ENCODE peak calls at places on chromosomes 6 and 20, in eight cellular contexts. K is A549; X is body of pancreas; H is heart right ventricle; J is CD8-positive, alpha-beta T cell; C is foreskin fibroblast; Z is GM13977; I is GM23338. D is an unnamed sample.
A peak's percentile ranks its signal among the peaks of the same experiment; 100 is the strongest.

GRCh38 chr6:154824076-154824475 is 90.9 kb downstream of the SCAF8 start:
- DNase-seq in I (no peak), C (no peak), X (no peak), K (no peak), H (no peak), Z (no peak), J (no peak), D (no peak)

GRCh38 chr20:47262365-47263013 is 94.0 kb downstream of the ZMYND8 start:
- DNase-seq in J (no peak), Z (peak; percentile 65), X (no peak), H (no peak), C (peak; percentile 50), I (no peak), K (no peak), D (peak; percentile 69)

GRCh38 chr6:87944541-87944954 is 103.1 kb upstream of the SPACA1 start:
- DNase-seq in I (peak; percentile 31), X (peak; percentile 67), H (peak; percentile 71), C (peak; percentile 57), J (no peak), K (peak; percentile 5), Z (no peak), D (no peak)

GRCh38 chr6:52253494-52253893 is 9.2 kb upstream of the IL17F start:
- DNase-seq in Z (no peak), J (no peak), X (no peak), C (peak; percentile 37), K (no peak), I (no peak), H (no peak), D (no peak)

GRCh38 chr20:32157611-32158010 is 48.1 kb downstream of the TM9SF4 start:
- DNase-seq in X (no peak), Z (no peak), K (no peak), H (no peak), J (no peak), I (no peak), C (no peak), D (no peak)

GRCh38 chr20:52064936-52065335 is 126.6 kb downstream of the ZFP64 start:
- DNase-seq in C (no peak), I (no peak), H (no peak), J (no peak), K (no peak), X (no peak), Z (no peak), D (no peak)

GRCh38 chr6:104483225-104483834 is 376.4 kb downstream of the HACE1 start:
- DNase-seq in K (no peak), H (no peak), I (peak; percentile 56), C (peak; percentile 9), X (no peak), Z (no peak), J (no peak), D (no peak)

GRCh38 chr6:92915466-92915865 is 503.9 kb downstream of the EPHA7 start:
- DNase-seq in H (no peak), C (no peak), I (no peak), Z (no peak), J (no peak), K (no peak), X (no peak), D (no peak)

GRCh38 chr6:161292650-161293281 is 18.9 kb upstream of the AGPAT4 start:
- DNase-seq in K (no peak), Z (no peak), X (no peak), J (no peak), I (no peak), C (no peak), H (no peak), D (no peak)

GRCh38 chr6:4289770-4290320 is 154.5 kb upstream of the ECI2 start:
- DNase-seq in J (no peak), X (no peak), I (no peak), Z (no peak), H (no peak), K (no peak), C (no peak), D (no peak)

GRCh38 chr6:11245406-11245990 is 13.0 kb upstream of the NEDD9 start:
- DNase-seq in H (no peak), Z (no peak), C (peak; percentile 47), K (no peak), X (no peak), J (no peak), I (no peak), D (no peak)

GRCh38 chr6:45566882-45567281 is 189.1 kb upstream of the SUPT3H start:
- DNase-seq in Z (no peak), H (no peak), C (peak; percentile 47), I (peak; percentile 53), K (no peak), X (no peak), J (no peak), D (no peak)

GRCh38 chr20:40686893-40687292 is 2.1 kb downstream of the MAFB start:
- DNase-seq in Z (no peak), X (no peak), J (no peak), K (no peak), C (no peak), H (no peak), I (no peak), D (no peak)

DNA sequence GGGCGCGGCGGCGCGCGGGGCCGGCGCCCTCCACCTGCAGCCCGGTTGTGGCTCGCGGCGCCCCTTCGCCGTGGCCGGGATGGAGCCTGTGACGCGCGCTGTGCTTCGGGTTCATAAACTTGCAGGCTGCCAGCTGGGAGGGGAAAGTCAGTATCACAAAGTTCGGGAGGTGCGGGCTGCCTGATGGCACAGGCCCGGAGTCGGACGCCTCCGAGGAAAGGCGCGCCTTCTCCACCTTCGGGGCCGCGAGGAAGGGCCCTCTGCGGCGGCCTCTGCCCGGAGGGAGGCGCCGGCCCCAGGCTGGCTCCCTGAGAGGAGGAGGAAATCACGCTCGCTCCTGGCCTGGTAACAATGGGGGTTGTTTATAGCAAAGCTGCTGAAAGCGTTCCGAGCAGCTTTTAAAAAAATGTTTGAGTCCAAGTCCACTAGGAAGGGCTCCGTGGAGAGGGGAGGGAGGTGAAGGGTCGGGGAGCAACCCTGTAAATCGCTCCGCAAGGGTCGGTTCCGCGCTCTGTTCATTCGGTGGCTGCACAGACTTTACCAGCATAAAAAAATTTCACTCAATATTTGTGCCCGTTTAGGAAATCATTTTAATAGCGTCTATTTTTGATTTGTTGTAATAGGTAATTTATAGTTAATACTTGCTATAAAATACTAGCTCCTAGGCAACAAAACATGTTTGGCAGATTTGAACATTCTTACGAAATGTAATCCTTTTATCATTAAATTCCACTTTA is 1.0 kb downstream of the AFDN start:
- DNase-seq in X (peak; percentile 70), K (no peak), C (peak; percentile 67), Z (peak; percentile 64), J (peak; percentile 54), H (peak; percentile 52), I (peak; percentile 74), D (peak; percentile 45)
- TF ChIP-seq CTCF in X (no peak), K (no peak), C (no peak), Z (no peak), J (no peak), H (peak; percentile 19), I (no peak), D (no peak)

DNA sequence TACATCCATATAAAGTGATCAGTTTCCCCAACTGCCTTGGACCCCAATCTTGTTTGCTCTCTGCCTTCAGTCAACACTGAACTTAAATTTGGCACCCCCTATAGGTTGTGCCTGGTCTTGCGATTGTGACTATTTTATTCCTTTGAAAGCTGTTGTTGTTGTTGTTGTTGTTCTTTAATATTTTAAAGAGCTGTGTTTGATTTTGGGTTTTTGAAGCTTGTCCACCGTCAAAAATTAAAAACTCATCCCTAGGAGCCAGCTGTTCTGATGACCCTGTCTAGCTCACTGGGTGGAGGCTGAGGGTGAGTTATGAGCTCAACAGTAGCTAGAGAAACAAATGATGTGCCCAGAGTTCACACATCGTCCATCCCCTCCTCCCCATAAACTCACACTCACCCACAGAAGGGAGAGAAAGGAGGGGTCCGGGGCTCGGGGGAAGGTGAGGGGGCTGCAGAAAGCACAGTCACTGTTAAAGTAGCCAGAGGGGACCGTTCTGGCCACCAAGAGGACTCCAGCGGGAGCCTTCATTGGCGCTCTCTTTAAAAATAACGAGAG is 4.0 kb downstream of the SIM1 start:
- DNase-seq in I (peak; percentile 81), Z (no peak), C (peak; percentile 80), H (no peak), J (no peak), X (no peak), K (peak; percentile 28), D (no peak)
- TF ChIP-seq CTCF in I (peak; percentile 96), Z (peak; percentile 21), C (peak; percentile 69), H (no peak), J (no peak), X (peak; percentile 44), K (peak; percentile 58), D (no peak)

GRCh38 chr6:142045380-142046270 is 87.1 kb upstream of the GJE1 start:
- DNase-seq in I (no peak), X (no peak), H (no peak), J (no peak), Z (no peak), C (peak; percentile 74), K (no peak), D (no peak)
- TF ChIP-seq CTCF in I (no peak), X (no peak), H (no peak), J (no peak), Z (no peak), C (peak; percentile 23), K (peak; percentile 48), D (no peak)

GRCh38 chr6:149043476-149044130 is 273.9 kb upstream of the TAB2 start:
- DNase-seq in X (no peak), H (no peak), J (no peak), I (peak; percentile 72), C (peak; percentile 45), Z (no peak), K (peak; percentile 22), D (no peak)
- TF ChIP-seq CTCF in X (peak; percentile 9), H (no peak), J (no peak), I (peak; percentile 61), C (peak; percentile 30), Z (peak; percentile 46), K (no peak), D (peak; percentile 31)

GRCh38 chr6:14310955-14311354 is 193.4 kb downstream of the CD83 start:
- DNase-seq in K (no peak), C (no peak), H (no peak), Z (no peak), I (no peak), X (peak; percentile 53), J (no peak), D (no peak)
- TF ChIP-seq CTCF in K (no peak), C (no peak), H (no peak), Z (no peak), I (no peak), X (no peak), J (no peak), D (no peak)

GRCh38 chr6:16466778-16467177 is 228.4 kb downstream of the GMPR start:
- DNase-seq in H (no peak), C (no peak), I (peak; percentile 18), K (no peak), X (no peak), Z (no peak), J (no peak), D (no peak)
- TF ChIP-seq CTCF in H (no peak), C (no peak), I (no peak), K (no peak), X (no peak), Z (no peak), J (no peak), D (no peak)